ENCODE peak calls at places on chromosomes 16 and 17, in nine cellular contexts. One of them, this sample, is unnamed. For H3K9me3, the result is how much of the 10 kb centered on the place peaks cover.

GRCh38 chr16:75695708-75696107 is 5.6 kb downstream of the DUXB start:
- DNase-seq in heart left ventricle: no peak
- DNase-seq in CD8-positive, alpha-beta T cell: no peak
- DNase-seq in thyroid gland: no peak
- DNase-seq in ovary: no peak
- DNase-seq in H1: no peak
- DNase-seq in CD4-positive, alpha-beta T cell: no peak
- DNase-seq in SK-N-SH: peak
- DNase-seq in tibial nerve: no peak
- DNase-seq in this sample: no peak

GRCh38 chr17:1078062-1078711 is 81.3 kb downstream of the TIMM22 start:
- DNase-seq in heart left ventricle: no peak
- DNase-seq in CD8-positive, alpha-beta T cell: no peak
- DNase-seq in thyroid gland: no peak
- DNase-seq in ovary: no peak
- DNase-seq in H1: peak
- DNase-seq in CD4-positive, alpha-beta T cell: no peak
- DNase-seq in SK-N-SH: peak
- DNase-seq in tibial nerve: no peak
- DNase-seq in this sample: peak

GRCh38 chr17:82151106-82151957 is 53.3 kb upstream of the FASN start:
- DNase-seq in heart left ventricle: no peak
- DNase-seq in CD8-positive, alpha-beta T cell: no peak
- DNase-seq in thyroid gland: no peak
- DNase-seq in ovary: no peak
- DNase-seq in H1: no peak
- DNase-seq in CD4-positive, alpha-beta T cell: no peak
- DNase-seq in SK-N-SH: peak
- DNase-seq in tibial nerve: no peak
- DNase-seq in this sample: no peak

GRCh38 chr16:66389256-66390175 is 23.0 kb downstream of the CDH5 start:
- DNase-seq in heart left ventricle: no peak
- DNase-seq in CD8-positive, alpha-beta T cell: no peak
- DNase-seq in thyroid gland: no peak
- DNase-seq in ovary: no peak
- DNase-seq in H1: no peak
- DNase-seq in CD4-positive, alpha-beta T cell: no peak
- DNase-seq in SK-N-SH: no peak
- DNase-seq in tibial nerve: no peak
- DNase-seq in this sample: no peak

GRCh38 chr17:46771601-46772012 is 46.9 kb downstream of the WNT3 start:
- DNase-seq in heart left ventricle: peak
- DNase-seq in CD8-positive, alpha-beta T cell: no peak
- DNase-seq in thyroid gland: no peak
- DNase-seq in ovary: no peak
- DNase-seq in H1: no peak
- DNase-seq in CD4-positive, alpha-beta T cell: no peak
- DNase-seq in SK-N-SH: peak
- DNase-seq in tibial nerve: no peak
- DNase-seq in this sample: no peak

GRCh38 chr16:270381-271255 is 5.1 kb downstream of the RGS11 start:
- DNase-seq in heart left ventricle: peak
- DNase-seq in CD8-positive, alpha-beta T cell: no peak
- DNase-seq in thyroid gland: no peak
- DNase-seq in ovary: no peak
- DNase-seq in H1: no peak
- DNase-seq in CD4-positive, alpha-beta T cell: no peak
- DNase-seq in SK-N-SH: no peak
- DNase-seq in tibial nerve: no peak
- DNase-seq in this sample: no peak

GRCh38 chr17:28684963-28685362 is 23.0 kb downstream of the SUPT6H start:
- DNase-seq in heart left ventricle: no peak
- DNase-seq in CD8-positive, alpha-beta T cell: no peak
- DNase-seq in thyroid gland: peak
- DNase-seq in ovary: peak
- DNase-seq in H1: no peak
- DNase-seq in CD4-positive, alpha-beta T cell: no peak
- DNase-seq in SK-N-SH: peak
- DNase-seq in tibial nerve: no peak
- DNase-seq in this sample: no peak

GRCh38 chr17:54956802-54957201 is 11.7 kb downstream of the COX11 start:
- DNase-seq in heart left ventricle: no peak
- DNase-seq in CD8-positive, alpha-beta T cell: no peak
- DNase-seq in thyroid gland: no peak
- DNase-seq in ovary: no peak
- DNase-seq in H1: no peak
- DNase-seq in CD4-positive, alpha-beta T cell: no peak
- DNase-seq in SK-N-SH: no peak
- DNase-seq in tibial nerve: no peak
- DNase-seq in this sample: no peak

GRCh38 chr17:44220211-44221071 is 966 bp upstream of the UBTF start:
- DNase-seq in heart left ventricle: peak
- DNase-seq in CD8-positive, alpha-beta T cell: peak
- DNase-seq in thyroid gland: peak
- DNase-seq in ovary: peak
- DNase-seq in H1: peak
- DNase-seq in CD4-positive, alpha-beta T cell: peak
- DNase-seq in SK-N-SH: peak
- DNase-seq in tibial nerve: no peak
- DNase-seq in this sample: peak

GRCh38 chr16:56672761-56673536 is 3.3 kb downstream of the MT1H start:
- DNase-seq in heart left ventricle: no peak
- DNase-seq in CD8-positive, alpha-beta T cell: no peak
- DNase-seq in thyroid gland: no peak
- DNase-seq in ovary: no peak
- DNase-seq in H1: no peak
- DNase-seq in CD4-positive, alpha-beta T cell: no peak
- DNase-seq in SK-N-SH: no peak
- DNase-seq in tibial nerve: no peak
- DNase-seq in this sample: no peak

GRCh38 chr17:18141210-18141803 is 32.8 kb downstream of the MYO15A start:
- DNase-seq in heart left ventricle: no peak
- DNase-seq in CD8-positive, alpha-beta T cell: peak
- DNase-seq in thyroid gland: no peak
- DNase-seq in ovary: no peak
- DNase-seq in H1: peak
- DNase-seq in CD4-positive, alpha-beta T cell: no peak
- DNase-seq in SK-N-SH: peak
- DNase-seq in tibial nerve: no peak
- DNase-seq in this sample: no peak
- TF ChIP-seq CTCF in heart left ventricle: peak
- TF ChIP-seq CTCF in CD8-positive, alpha-beta T cell: peak
- TF ChIP-seq CTCF in thyroid gland: peak
- TF ChIP-seq CTCF in ovary: peak
- TF ChIP-seq CTCF in H1: peak
- TF ChIP-seq CTCF in CD4-positive, alpha-beta T cell: peak
- TF ChIP-seq CTCF in SK-N-SH: peak
- TF ChIP-seq CTCF in tibial nerve: peak
- TF ChIP-seq CTCF in this sample: peak

GRCh38 chr17:21292867-21293845 is 8.6 kb downstream of the MAP2K3 start:
- DNase-seq in heart left ventricle: peak
- DNase-seq in CD8-positive, alpha-beta T cell: no peak
- DNase-seq in thyroid gland: no peak
- DNase-seq in ovary: no peak
- DNase-seq in H1: no peak
- DNase-seq in CD4-positive, alpha-beta T cell: no peak
- DNase-seq in SK-N-SH: peak
- DNase-seq in tibial nerve: no peak
- DNase-seq in this sample: no peak

GRCh38 chr17:21295036-21295952 is 10.8 kb downstream of the MAP2K3 start:
- DNase-seq in heart left ventricle: peak
- DNase-seq in CD8-positive, alpha-beta T cell: no peak
- DNase-seq in thyroid gland: no peak
- DNase-seq in ovary: no peak
- DNase-seq in H1: no peak
- DNase-seq in CD4-positive, alpha-beta T cell: no peak
- DNase-seq in SK-N-SH: peak
- DNase-seq in tibial nerve: no peak
- DNase-seq in this sample: peak

GRCh38 chr17:21294321-21295035 is 10.0 kb downstream of the MAP2K3 start:
- DNase-seq in heart left ventricle: no peak
- DNase-seq in CD8-positive, alpha-beta T cell: no peak
- DNase-seq in thyroid gland: no peak
- DNase-seq in ovary: no peak
- DNase-seq in H1: no peak
- DNase-seq in CD4-positive, alpha-beta T cell: no peak
- DNase-seq in SK-N-SH: peak
- DNase-seq in tibial nerve: no peak
- DNase-seq in this sample: no peak

GRCh38 chr17:21291862-21292261 is 7.4 kb downstream of the MAP2K3 start:
- DNase-seq in heart left ventricle: no peak
- DNase-seq in CD8-positive, alpha-beta T cell: no peak
- DNase-seq in thyroid gland: no peak
- DNase-seq in ovary: no peak
- DNase-seq in H1: no peak
- DNase-seq in CD4-positive, alpha-beta T cell: no peak
- DNase-seq in SK-N-SH: no peak
- DNase-seq in tibial nerve: no peak
- DNase-seq in this sample: no peak

DNA sequence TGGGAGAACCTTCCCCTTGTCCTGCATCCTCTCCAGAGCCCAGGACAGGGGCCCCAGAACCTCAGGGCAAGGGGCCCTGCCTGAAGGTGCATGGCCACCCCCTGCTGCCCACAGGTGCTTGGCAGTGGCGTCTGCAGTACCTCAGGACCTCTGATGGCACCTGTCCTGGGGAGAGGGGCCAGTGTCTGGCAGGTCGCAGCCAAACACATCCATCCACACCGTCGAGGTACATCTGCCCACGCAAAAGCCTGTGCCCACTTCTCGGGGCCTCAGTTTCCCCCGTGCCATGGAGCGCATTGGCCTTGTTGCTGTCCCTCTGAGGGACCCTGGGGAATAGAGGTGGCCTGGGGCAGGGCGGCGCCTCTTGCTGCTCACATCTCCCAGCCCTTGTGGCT is 9.3 kb downstream of the MAP2K3 start:
- DNase-seq in heart left ventricle: peak
- DNase-seq in CD8-positive, alpha-beta T cell: no peak
- DNase-seq in thyroid gland: no peak
- DNase-seq in ovary: no peak
- DNase-seq in H1: no peak
- DNase-seq in CD4-positive, alpha-beta T cell: no peak
- DNase-seq in SK-N-SH: peak
- DNase-seq in tibial nerve: no peak
- DNase-seq in this sample: peak
- H3K9me3 ChIP-seq in heart left ventricle: under half
- H3K9me3 ChIP-seq in CD8-positive, alpha-beta T cell: under half
- H3K9me3 ChIP-seq in thyroid gland: under half
- H3K9me3 ChIP-seq in ovary: under half
- H3K9me3 ChIP-seq in H1: half or more
- H3K9me3 ChIP-seq in CD4-positive, alpha-beta T cell: under half
- H3K9me3 ChIP-seq in SK-N-SH: under half
- H3K9me3 ChIP-seq in tibial nerve: under half
- H3K9me3 ChIP-seq in this sample: under half

GRCh38 chr16:85927938-85928337 is 29.0 kb downstream of the IRF8 start:
- DNase-seq in heart left ventricle: no peak
- DNase-seq in CD8-positive, alpha-beta T cell: no peak
- DNase-seq in thyroid gland: no peak
- DNase-seq in ovary: no peak
- DNase-seq in H1: no peak
- DNase-seq in CD4-positive, alpha-beta T cell: no peak
- DNase-seq in SK-N-SH: no peak
- DNase-seq in tibial nerve: no peak
- DNase-seq in this sample: no peak

GRCh38 chr16:85931596-85932402 is 32.8 kb downstream of the IRF8 start:
- DNase-seq in heart left ventricle: no peak
- DNase-seq in CD8-positive, alpha-beta T cell: no peak
- DNase-seq in thyroid gland: peak
- DNase-seq in ovary: no peak
- DNase-seq in H1: no peak
- DNase-seq in CD4-positive, alpha-beta T cell: no peak
- DNase-seq in SK-N-SH: no peak
- DNase-seq in tibial nerve: no peak
- DNase-seq in this sample: no peak

GRCh38 chr16:85928411-85928820 is 29.5 kb downstream of the IRF8 start:
- DNase-seq in heart left ventricle: no peak
- DNase-seq in CD8-positive, alpha-beta T cell: no peak
- DNase-seq in thyroid gland: peak
- DNase-seq in ovary: peak
- DNase-seq in H1: no peak
- DNase-seq in CD4-positive, alpha-beta T cell: no peak
- DNase-seq in SK-N-SH: no peak
- DNase-seq in tibial nerve: peak
- DNase-seq in this sample: no peak

GRCh38 chr16:85929259-85929704 is 30.3 kb downstream of the IRF8 start:
- DNase-seq in heart left ventricle: no peak
- DNase-seq in CD8-positive, alpha-beta T cell: no peak
- DNase-seq in thyroid gland: peak
- DNase-seq in ovary: no peak
- DNase-seq in H1: no peak
- DNase-seq in CD4-positive, alpha-beta T cell: no peak
- DNase-seq in SK-N-SH: no peak
- DNase-seq in tibial nerve: no peak
- DNase-seq in this sample: no peak

DNA sequence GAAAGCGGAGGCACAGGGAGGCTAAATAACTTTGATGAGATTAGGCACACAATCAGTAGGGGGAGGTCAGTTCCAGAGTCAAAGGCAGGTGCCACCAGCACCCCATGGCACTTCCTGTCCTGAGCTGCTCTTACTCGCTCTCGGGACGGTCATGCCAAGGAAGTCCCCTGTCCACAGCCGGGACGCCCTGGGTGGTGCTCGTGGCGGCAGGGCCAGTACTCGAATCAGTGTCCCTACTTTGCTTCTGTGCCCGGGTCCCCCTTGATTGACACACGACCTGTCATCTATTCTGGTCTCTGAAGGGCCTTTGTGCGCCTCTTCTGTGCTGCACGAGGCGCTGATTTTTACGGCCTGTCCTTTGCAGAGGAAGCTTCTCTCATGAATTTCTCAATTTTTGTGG is 31.4 kb downstream of the IRF8 start:
- DNase-seq in heart left ventricle: no peak
- DNase-seq in CD8-positive, alpha-beta T cell: no peak
- DNase-seq in thyroid gland: no peak
- DNase-seq in ovary: no peak
- DNase-seq in H1: no peak
- DNase-seq in CD4-positive, alpha-beta T cell: no peak
- DNase-seq in SK-N-SH: no peak
- DNase-seq in tibial nerve: no peak
- DNase-seq in this sample: no peak
- TF ChIP-seq CTCF in heart left ventricle: no peak
- TF ChIP-seq CTCF in CD8-positive, alpha-beta T cell: no peak
- TF ChIP-seq CTCF in thyroid gland: no peak
- TF ChIP-seq CTCF in ovary: no peak
- TF ChIP-seq CTCF in H1: no peak
- TF ChIP-seq CTCF in CD4-positive, alpha-beta T cell: no peak
- TF ChIP-seq CTCF in SK-N-SH: no peak
- TF ChIP-seq CTCF in tibial nerve: no peak
- TF ChIP-seq CTCF in this sample: no peak

DNA sequence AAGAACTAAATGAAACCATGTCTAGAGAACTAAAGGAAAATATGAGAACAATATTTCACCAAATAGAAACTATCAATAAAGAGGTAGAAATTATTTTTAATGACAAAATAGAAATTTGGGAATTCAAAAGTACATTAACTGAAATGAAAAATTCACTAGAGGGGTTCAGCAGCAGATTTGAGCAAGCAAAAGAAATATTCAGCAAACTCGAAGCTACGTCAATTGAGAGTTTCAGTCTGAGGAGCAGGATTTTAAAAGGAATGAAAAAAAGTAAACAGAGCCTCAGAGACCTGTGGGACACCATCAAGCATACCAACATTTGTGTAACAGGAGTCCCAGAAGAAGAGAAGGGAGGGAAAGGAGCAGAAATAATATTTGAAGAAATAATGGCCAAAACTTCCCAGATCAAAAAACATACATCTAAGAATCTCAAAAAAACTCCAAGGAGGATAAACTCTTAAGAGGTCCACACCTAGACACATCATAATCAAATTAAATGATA is 38.3 kb downstream of the ZFP90 start:
- DNase-seq in heart left ventricle: no peak
- DNase-seq in CD8-positive, alpha-beta T cell: no peak
- DNase-seq in thyroid gland: no peak
- DNase-seq in ovary: no peak
- DNase-seq in H1: no peak
- DNase-seq in CD4-positive, alpha-beta T cell: no peak
- DNase-seq in SK-N-SH: no peak
- DNase-seq in tibial nerve: no peak
- DNase-seq in this sample: no peak
- H3K9me3 ChIP-seq in heart left ventricle: half or more
- H3K9me3 ChIP-seq in CD8-positive, alpha-beta T cell: under half
- H3K9me3 ChIP-seq in thyroid gland: under half
- H3K9me3 ChIP-seq in ovary: under half
- H3K9me3 ChIP-seq in H1: under half
- H3K9me3 ChIP-seq in CD4-positive, alpha-beta T cell: half or more
- H3K9me3 ChIP-seq in SK-N-SH: under half
- H3K9me3 ChIP-seq in tibial nerve: under half
- H3K9me3 ChIP-seq in this sample: half or more

This sample was measured in mucosa of descending colon.